ENCODE peak calls at places on chromosomes 6 and 20, in seven cellular contexts. M is spleen, K is stomach, A is neural progenitor cell, I is adrenal gland, Z is DND-41, O is keratinocyte. N is an unnamed sample. For H3K36me3, the result is how much of the 10 kb centered on the place peaks cover.

GRCh38 chr6:111978826-111979225 is 75.1 kb upstream of the CCN6 start:
- DNase-seq in M (no peak), K (no peak), A (no peak), I (no peak), Z (no peak), O (no peak), N (no peak)

GRCh38 chr6:125255201-125255600 is 46.6 kb downstream of the HDDC2 start:
- DNase-seq in M (no peak), K (no peak), A (no peak), I (no peak), Z (no peak), O (no peak), N (no peak)

GRCh38 chr6:31441368-31442267 is 38.2 kb downstream of the MICA start:
- DNase-seq in M (peak), K (peak), A (peak), I (peak), Z (peak), O (no peak), N (peak)

GRCh38 chr20:57759724-57760123 is 49.9 kb upstream of the PMEPA1 start:
- DNase-seq in M (no peak), K (no peak), A (peak), I (no peak), Z (no peak), O (no peak), N (no peak)

GRCh38 chr20:9996944-9997343 is 37.8 kb upstream of the ANKEF1 start:
- DNase-seq in M (no peak), K (no peak), A (no peak), I (no peak), Z (no peak), O (no peak), N (no peak)

GRCh38 chr6:144151010-144151727 is 852 bp downstream of the STX11 start:
- DNase-seq in M (peak), K (no peak), A (peak), I (peak), Z (peak), O (no peak), N (no peak)

GRCh38 chr6:41200296-41200900 is 551 bp downstream of the TREML2 start:
- DNase-seq in M (peak), K (peak), A (no peak), I (peak), Z (peak), O (no peak), N (no peak)

GRCh38 chr6:106194949-106195919 is 109.1 kb downstream of the PRDM1 start:
- DNase-seq in M (no peak), K (no peak), A (no peak), I (no peak), Z (no peak), O (peak), N (no peak)

GRCh38 chr6:82205793-82206425 is 41.6 kb downstream of the IBTK start:
- DNase-seq in M (no peak), K (no peak), A (peak), I (no peak), Z (no peak), O (no peak), N (peak)

GRCh38 chr6:129871220-129871619 is 10.1 kb upstream of the TMEM244 start:
- DNase-seq in M (no peak), K (no peak), A (no peak), I (no peak), Z (no peak), O (no peak), N (no peak)

GRCh38 chr20:45407783-45408645 is at the start of gene DBNDD2:
- DNase-seq in M (no peak), K (no peak), A (no peak), I (no peak), Z (no peak), O (no peak), N (no peak)

GRCh38 chr20:24657211-24657610 is 187.8 kb downstream of the SYNDIG1 start:
- DNase-seq in M (no peak), K (peak), A (no peak), I (no peak), Z (no peak), O (no peak), N (no peak)

GRCh38 chr20:61807426-61808160 is 258.1 kb downstream of the TAF4 start:
- DNase-seq in M (peak), K (no peak), A (no peak), I (no peak), Z (no peak), O (no peak), N (no peak)

GRCh38 chr20:41293269-41294037 is 24.1 kb downstream of the ZHX3 start:
- DNase-seq in M (no peak), K (no peak), A (no peak), I (no peak), Z (no peak), O (no peak), N (no peak)

GRCh38 chr20:51420111-51420510 is 122.4 kb downstream of the NFATC2 start:
- DNase-seq in M (no peak), K (no peak), A (no peak), I (no peak), Z (no peak), O (no peak), N (no peak)

GRCh38 chr20:58891686-58892125 is 39.2 kb downstream of the GNAS start:
- DNase-seq in M (no peak), K (peak), A (peak), I (peak), Z (no peak), O (no peak), N (peak)

GRCh38 chr6:155183095-155183494 is 80.7 kb upstream of the CLDN20 start:
- DNase-seq in M (no peak), K (no peak), A (no peak), I (no peak), Z (no peak), O (no peak), N (no peak)

DNA sequence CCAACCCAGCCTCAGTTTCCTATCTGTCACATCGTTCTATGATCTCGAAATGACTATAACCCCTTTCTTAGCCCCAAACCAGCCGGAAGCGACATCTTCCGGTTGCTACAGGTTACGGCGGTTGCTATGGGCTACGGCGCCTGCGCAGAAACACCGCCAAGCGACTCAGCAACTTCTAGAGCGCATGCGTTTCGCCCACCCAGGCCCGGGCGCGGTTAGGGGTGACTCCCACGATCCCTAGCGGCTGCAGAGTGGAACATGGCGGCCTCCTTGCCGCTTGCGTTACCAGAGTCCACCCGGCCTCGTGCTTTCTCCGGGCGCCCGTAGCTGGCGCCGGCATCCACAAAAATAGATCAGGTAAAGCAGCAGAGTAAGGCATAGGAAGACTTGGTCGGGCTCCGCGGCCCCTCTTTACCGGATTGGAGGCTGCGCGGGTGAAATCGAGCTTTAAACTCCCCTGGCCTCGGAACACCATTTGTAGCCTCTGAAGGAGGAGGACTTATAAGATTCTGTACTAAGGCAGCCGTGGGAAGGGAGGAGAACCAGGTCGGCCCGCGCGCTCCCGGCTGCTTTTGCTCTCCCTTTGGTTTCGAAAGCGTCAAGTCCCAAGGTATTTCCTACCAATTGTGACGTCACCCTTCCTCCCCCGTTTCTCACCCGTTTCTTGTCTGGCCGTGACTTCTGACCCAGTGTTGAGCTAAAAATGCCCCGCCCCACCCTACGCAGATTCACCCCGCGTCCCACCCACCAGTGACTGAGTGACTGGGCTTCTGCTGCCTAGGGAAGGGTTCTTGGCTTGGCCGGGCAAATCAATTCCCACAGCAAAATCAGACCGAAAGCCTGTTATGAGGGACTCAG is 3.5 kb downstream of the SDCBP2 start:
- DNase-seq in M (peak), K (peak), A (peak), I (peak), Z (peak), O (no peak), N (peak)
- TF ChIP-seq CTCF in M (peak), K (no peak), A (no peak), I (peak), Z (peak), O (no peak), N (no peak)

DNA sequence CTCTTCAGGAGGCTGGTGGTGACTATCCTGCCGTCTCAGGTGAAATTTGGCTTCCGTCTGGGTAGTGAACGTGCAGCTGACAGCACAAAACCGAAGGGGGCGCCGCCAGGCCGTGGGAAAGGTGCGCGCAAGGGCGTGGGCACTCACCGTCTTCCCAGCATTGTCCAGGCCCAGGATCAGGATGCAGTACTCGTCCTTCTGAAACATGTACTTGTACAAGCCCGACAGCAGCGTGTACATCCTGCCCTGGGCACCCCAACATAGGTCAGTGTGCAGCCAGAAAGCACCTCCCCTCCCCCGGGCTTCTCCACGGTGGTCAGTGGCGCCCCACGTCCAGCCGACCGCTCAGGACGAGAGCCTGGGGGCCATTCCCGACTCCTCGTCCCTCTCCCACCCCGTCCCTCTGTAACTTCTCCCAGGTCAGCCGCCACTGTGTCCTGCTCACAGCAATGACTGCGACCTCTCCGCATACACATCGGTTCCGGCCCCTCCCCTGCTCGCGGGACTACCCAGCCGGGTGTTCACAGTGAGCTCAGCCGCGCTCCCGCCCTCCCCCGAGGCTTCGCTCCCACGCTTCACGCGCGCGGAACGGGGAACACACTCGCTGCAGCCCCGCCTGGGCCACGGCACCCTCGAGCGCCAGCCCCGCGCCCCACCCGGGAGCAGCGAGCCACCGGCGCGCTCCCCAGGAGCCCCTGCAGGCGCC is 771 bp downstream of the ARFRP1 start:
- DNase-seq in M (peak), K (no peak), A (peak), I (peak), Z (peak), O (no peak), N (peak)
- H3K36me3 ChIP-seq in M (half or more), K (half or more), A (under half), I (under half), Z (half or more), O (under half), N (under half)

DNA sequence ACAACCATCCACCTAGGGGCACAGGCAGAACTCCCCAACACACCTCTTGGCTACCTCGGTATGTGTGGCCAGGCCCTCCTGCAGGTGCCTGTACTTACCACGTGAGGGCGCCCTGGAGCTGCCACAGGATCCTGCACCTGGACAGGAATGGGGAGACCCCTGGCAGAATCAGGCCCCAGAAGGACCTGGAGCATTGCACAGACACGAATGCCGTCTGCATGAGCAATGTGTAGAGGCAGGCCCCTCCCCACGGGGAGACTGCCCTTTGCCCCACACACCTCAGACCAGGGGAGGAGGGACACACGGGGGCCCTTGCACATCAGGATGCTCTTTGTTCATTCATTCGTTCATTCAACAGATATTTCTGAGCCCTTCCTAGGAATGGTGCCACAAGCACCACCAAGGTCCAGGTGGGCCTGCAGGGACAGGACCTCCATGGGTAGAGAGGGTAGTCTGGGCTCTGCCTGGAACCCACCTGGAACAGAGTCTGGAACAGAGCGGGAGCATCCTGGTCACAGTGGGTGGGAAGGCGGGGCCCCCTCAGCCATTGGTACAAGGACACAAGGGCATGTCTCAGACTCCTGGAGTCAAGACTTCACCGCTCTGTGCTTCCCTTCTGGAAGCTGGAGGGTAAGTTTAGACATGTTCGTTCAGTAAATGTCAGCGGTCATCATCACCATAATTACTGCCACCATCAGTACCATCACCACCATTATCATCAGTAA is 32.3 kb downstream of the YTHDF1 start:
- DNase-seq in M (peak), K (peak), A (peak), I (peak), Z (peak), O (no peak), N (peak)
- TF ChIP-seq CTCF in M (peak), K (peak), A (peak), I (peak), Z (peak), O (peak), N (peak)

DNA sequence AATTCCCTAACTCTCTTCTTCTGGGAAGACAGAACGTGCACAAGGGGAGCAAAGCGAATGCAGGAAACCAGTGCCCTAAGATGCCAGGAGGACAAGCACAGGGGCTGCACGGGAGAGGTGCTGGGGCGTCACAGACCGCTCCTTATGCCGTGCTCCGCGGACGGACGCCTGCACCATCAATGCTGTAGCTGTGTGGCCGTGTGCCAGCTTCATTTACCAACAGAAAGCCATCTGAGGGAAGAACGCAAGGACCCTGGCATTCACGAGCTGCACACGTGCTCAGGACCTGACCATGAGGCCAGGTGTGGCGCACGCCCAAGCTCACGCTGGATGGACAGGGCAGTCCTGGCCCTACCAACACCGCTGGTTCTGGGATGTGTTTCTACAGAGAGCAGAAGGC is 35.4 kb downstream of the WDR27 start:
- DNase-seq in M (no peak), K (no peak), A (no peak), I (no peak), Z (no peak), O (no peak), N (no peak)
- H3K36me3 ChIP-seq in M (under half), K (half or more), A (under half), I (under half), Z (half or more), O (under half), N (under half)

GRCh38 chr6:150143521-150144293 is 863 bp downstream of the PPP1R14C start:
- DNase-seq in M (no peak), K (no peak), A (peak), I (no peak), Z (no peak), O (no peak), N (no peak)
- TF ChIP-seq CTCF in M (no peak), K (no peak), A (no peak), I (no peak), Z (no peak), O (peak), N (no peak)

GRCh38 chr6:169241688-169242350 is 11.8 kb downstream of the THBS2 start:
- DNase-seq in M (peak), K (no peak), A (no peak), I (no peak), Z (no peak), O (no peak), N (no peak)
- H3K36me3 ChIP-seq in M (under half), K (under half), A (under half), I (under half), Z (under half), O (half or more), N (under half)

GRCh38 chr20:11178946-11179654 is 505.3 kb upstream of the JAG1 start:
- DNase-seq in M (no peak), K (no peak), A (peak), I (no peak), Z (no peak), O (peak), N (no peak)
- TF ChIP-seq CTCF in M (no peak), K (no peak), A (no peak), I (no peak), Z (no peak), O (no peak), N (no peak)

N was measured in BE2C.